ENCODE peak calls at places on chromosome 20, in five cellular contexts. One of them, this sample, is unnamed.

GRCh38 chr20:50193169-50193850 is 2.7 kb downstream of the CEBPB start:
- DNase-seq in A549: no peak
- DNase-seq in HCT116: no peak
- DNase-seq in SK-N-SH: no peak
- DNase-seq in endothelial cell of umbilical vein: no peak
- DNase-seq in this sample: no peak

GRCh38 chr20:38021373-38021772 is 11.9 kb downstream of the TTI1 start:
- DNase-seq in A549: no peak
- DNase-seq in HCT116: no peak
- DNase-seq in SK-N-SH: no peak
- DNase-seq in endothelial cell of umbilical vein: no peak
- DNase-seq in this sample: no peak

GRCh38 chr20:54320148-54320607 is 112.3 kb downstream of the PFDN4 start:
- DNase-seq in A549: peak; percentile 17
- DNase-seq in HCT116: no peak
- DNase-seq in SK-N-SH: no peak
- DNase-seq in endothelial cell of umbilical vein: no peak
- DNase-seq in this sample: no peak

GRCh38 chr20:49674383-49675352 is 39.0 kb downstream of the B4GALT5 start:
- DNase-seq in A549: peak; percentile 93
- DNase-seq in HCT116: peak; percentile 90
- DNase-seq in SK-N-SH: no peak
- DNase-seq in endothelial cell of umbilical vein: no peak
- DNase-seq in this sample: no peak

GRCh38 chr20:316316-317068 is 8.9 kb upstream of the SOX12 start:
- DNase-seq in A549: no peak
- DNase-seq in HCT116: no peak
- DNase-seq in SK-N-SH: no peak
- DNase-seq in endothelial cell of umbilical vein: no peak
- DNase-seq in this sample: no peak

GRCh38 chr20:61176874-61177273 is 75.2 kb upstream of the CDH4 start:
- DNase-seq in A549: no peak
- DNase-seq in HCT116: no peak
- DNase-seq in SK-N-SH: no peak
- DNase-seq in endothelial cell of umbilical vein: no peak
- DNase-seq in this sample: no peak

GRCh38 chr20:50285376-50286173 is 94.9 kb downstream of the CEBPB start:
- DNase-seq in A549: no peak
- DNase-seq in HCT116: no peak
- DNase-seq in SK-N-SH: peak; percentile 64
- DNase-seq in endothelial cell of umbilical vein: peak; percentile 72
- DNase-seq in this sample: no peak

GRCh38 chr20:35006531-35006971 is 50.9 kb downstream of the MYH7B start:
- DNase-seq in A549: no peak
- DNase-seq in HCT116: no peak
- DNase-seq in SK-N-SH: peak; percentile 15
- DNase-seq in endothelial cell of umbilical vein: no peak
- DNase-seq in this sample: no peak

GRCh38 chr20:50992733-50993457 is 30.0 kb downstream of the KCNG1 start:
- DNase-seq in A549: peak; percentile 90
- DNase-seq in HCT116: peak; percentile 93
- DNase-seq in SK-N-SH: peak; percentile 83
- DNase-seq in endothelial cell of umbilical vein: peak; percentile 69
- DNase-seq in this sample: peak; percentile 89

GRCh38 chr20:47620808-47621805 is 119.4 kb downstream of the NCOA3 start:
- DNase-seq in A549: peak; percentile 71
- DNase-seq in HCT116: peak; percentile 51
- DNase-seq in SK-N-SH: peak; percentile 39
- DNase-seq in endothelial cell of umbilical vein: peak; percentile 83
- DNase-seq in this sample: peak; percentile 70
- TF ChIP-seq MAX in A549: no peak
- TF ChIP-seq MAX in HCT116: no peak
- TF ChIP-seq MAX in SK-N-SH: no peak
- TF ChIP-seq MAX in endothelial cell of umbilical vein: no peak
- TF ChIP-seq MAX in this sample: no peak

GRCh38 chr20:57620999-57621398 is 773 bp upstream of the ZBP1 start:
- DNase-seq in A549: no peak
- DNase-seq in HCT116: no peak
- DNase-seq in SK-N-SH: no peak
- DNase-seq in endothelial cell of umbilical vein: no peak
- DNase-seq in this sample: peak; percentile 59
- H3K4me3 ChIP-seq in A549: no peak overlapping the region
- H3K4me3 ChIP-seq in HCT116: no peak overlapping the region
- H3K4me3 ChIP-seq in SK-N-SH: no peak overlapping the region
- H3K4me3 ChIP-seq in endothelial cell of umbilical vein: no peak overlapping the region
- H3K4me3 ChIP-seq in this sample: no peak overlapping the region

DNA sequence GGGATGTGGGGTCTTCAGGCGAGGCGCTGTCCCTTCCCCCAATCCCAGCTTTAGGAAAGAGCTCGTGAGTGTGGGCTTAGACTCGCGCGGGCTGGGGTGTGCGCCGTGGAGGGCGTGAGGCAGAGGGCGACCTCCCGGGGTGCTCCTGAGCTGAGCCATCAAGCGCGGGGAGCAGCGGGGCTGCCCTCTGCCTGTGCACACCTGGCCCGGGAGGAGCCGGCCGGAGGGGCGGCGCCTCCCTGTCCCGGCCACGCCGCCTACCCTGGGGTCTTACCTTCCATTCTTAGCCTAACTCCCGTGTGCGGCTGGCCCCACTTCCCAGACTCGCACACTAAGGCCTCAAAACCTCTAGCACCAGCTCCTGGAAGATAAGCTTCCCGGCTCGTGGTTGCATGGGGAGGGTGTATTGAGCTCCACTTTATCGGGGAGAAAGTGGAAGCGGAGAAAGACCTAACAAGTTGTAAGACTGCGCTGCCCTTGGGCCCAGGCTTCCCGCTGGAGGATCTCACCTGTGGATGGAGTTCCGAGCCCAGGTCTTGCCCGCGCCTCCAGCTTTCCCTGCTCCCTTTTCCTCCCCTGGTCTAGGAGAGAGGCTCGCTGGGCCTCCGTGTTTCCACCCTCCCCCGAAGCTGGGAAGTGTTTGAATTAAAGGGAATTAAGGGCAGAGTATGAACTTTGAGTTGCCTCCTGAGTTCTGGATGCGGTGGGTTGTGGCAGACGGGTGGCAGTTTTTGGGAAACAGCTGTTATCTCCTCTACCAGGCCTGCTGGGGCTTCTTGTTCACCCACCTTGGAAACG is 1.2 kb downstream of the DNMT3B start:
- DNase-seq in A549: no peak
- DNase-seq in HCT116: no peak
- DNase-seq in SK-N-SH: peak; percentile 56
- DNase-seq in endothelial cell of umbilical vein: no peak
- DNase-seq in this sample: peak; percentile 38
- TF ChIP-seq MAX in A549: no peak
- TF ChIP-seq MAX in HCT116: peak; percentile 18
- TF ChIP-seq MAX in SK-N-SH: no peak
- TF ChIP-seq MAX in endothelial cell of umbilical vein: no peak
- TF ChIP-seq MAX in this sample: no peak

DNA sequence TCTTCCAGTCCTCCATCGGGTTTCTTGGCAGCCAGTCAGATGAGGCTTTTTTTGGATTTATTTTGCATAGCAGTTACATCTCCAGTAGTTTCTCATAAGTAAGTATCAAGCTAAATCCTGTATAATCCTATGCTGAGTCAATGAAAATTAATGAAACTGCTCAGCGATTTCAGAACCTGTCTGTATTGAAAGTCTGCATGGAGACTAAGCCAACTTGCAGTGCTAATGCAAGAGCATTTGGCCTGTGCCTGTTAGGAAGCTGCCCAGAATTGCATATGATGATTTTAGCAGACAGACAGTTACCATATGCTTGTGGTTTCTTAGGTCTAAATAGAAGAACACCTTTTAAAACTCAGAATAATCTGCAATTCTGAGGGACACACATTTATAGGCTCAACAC is 25.2 kb upstream of the LRRN4 start:
- DNase-seq in A549: no peak
- DNase-seq in HCT116: no peak
- DNase-seq in SK-N-SH: no peak
- DNase-seq in endothelial cell of umbilical vein: no peak
- DNase-seq in this sample: no peak
- H3K4me3 ChIP-seq in A549: no peak overlapping the region
- H3K4me3 ChIP-seq in HCT116: no peak overlapping the region
- H3K4me3 ChIP-seq in SK-N-SH: no peak overlapping the region
- H3K4me3 ChIP-seq in endothelial cell of umbilical vein: no peak overlapping the region
- H3K4me3 ChIP-seq in this sample: no peak overlapping the region